ENCODE peak calls at places on chromosome 3, in four cellular contexts. U is uterus, O is esophagus squamous epithelium, B is cardiac fibroblast. I is an unnamed sample.

GRCh38 chr3:71710906-71711494 is 14.2 kb downstream of the EIF4E3 start:
- DNase-seq in U (no peak), O (no peak), B (peak; percentile 64), I (peak; percentile 25)

GRCh38 chr3:88542916-88543315 is 393.2 kb downstream of the C3orf38 start:
- DNase-seq in U (no peak), O (no peak), B (no peak), I (no peak)

GRCh38 chr3:114904633-114905032 is 242.5 kb downstream of the ZBTB20 start:
- DNase-seq in U (no peak), O (no peak), B (no peak), I (no peak)

GRCh38 chr3:141246958-141247301 is 15.3 kb downstream of the PXYLP1 start:
- DNase-seq in U (no peak), O (no peak), B (no peak), I (no peak)

GRCh38 chr3:33071181-33071580 is 25.8 kb downstream of the GLB1 start:
- DNase-seq in U (no peak), O (no peak), B (no peak), I (no peak)

GRCh38 chr3:37899101-37899707 is 37.5 kb downstream of the CTDSPL start:
- DNase-seq in U (no peak), O (no peak), B (no peak), I (no peak)

GRCh38 chr3:20039765-20040475 is at the start of gene KAT2B:
- DNase-seq in U (peak; percentile 78), O (peak; percentile 22), B (peak; percentile 57), I (no peak)

GRCh38 chr3:122123885-122124284 is 59.6 kb upstream of the CASR start:
- DNase-seq in U (no peak), O (no peak), B (no peak), I (no peak)

GRCh38 chr3:96863129-96863740 is 48.8 kb downstream of the EPHA6 start:
- DNase-seq in U (no peak), O (no peak), B (peak; percentile 60), I (no peak)

GRCh38 chr3:152197451-152197850 is 71.3 kb upstream of the MBNL1 start:
- DNase-seq in U (no peak), O (no peak), B (peak; percentile 64), I (no peak)

GRCh38 chr3:117665311-117665710 is 955.7 kb downstream of the TUSC7 start:
- DNase-seq in U (no peak), O (no peak), B (no peak), I (no peak)

GRCh38 chr3:36192901-36193300 is 187.4 kb upstream of the STAC start:
- DNase-seq in U (no peak), O (no peak), B (no peak), I (no peak)

GRCh38 chr3:67642190-67642589 is 12.2 kb downstream of the SUCLG2 start:
- DNase-seq in U (no peak), O (no peak), B (no peak), I (no peak)

GRCh38 chr3:123169492-123169929 is 32.2 kb upstream of the SEC22A start:
- DNase-seq in U (no peak), O (no peak), B (no peak), I (no peak)

GRCh38 chr3:100164730-100165129 is 50.4 kb upstream of the FILIP1L start:
- DNase-seq in U (no peak), O (no peak), B (no peak), I (no peak)

DNA sequence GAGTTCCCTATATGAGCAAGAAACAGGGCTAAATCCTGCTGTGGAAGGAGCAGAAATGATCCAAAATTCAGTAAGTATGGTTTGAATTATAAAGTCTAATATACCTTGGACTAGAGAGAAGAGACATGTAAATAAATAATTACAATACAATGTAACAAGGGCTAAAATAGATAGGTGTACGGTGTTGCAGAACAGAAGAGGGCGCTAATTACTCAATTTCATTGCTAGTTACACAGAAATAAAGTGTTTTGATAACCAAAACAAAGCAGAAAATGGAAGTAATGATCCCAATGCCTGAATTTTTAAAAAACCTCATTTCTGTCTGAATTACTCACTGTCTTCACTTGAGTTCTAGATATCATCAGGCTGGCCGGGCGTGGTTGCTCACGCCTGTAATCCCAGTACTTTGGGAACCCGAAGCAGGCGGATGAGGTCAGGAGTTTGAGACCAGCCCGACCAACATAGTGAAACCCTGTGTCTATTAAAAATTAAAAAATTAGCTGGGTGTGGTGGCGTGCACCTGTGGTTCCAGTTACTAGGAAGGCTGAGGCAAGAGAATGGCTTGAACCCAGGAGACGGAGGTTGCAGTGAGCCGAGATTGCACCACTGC is 8.3 kb upstream of the PLCH1 start:
- DNase-seq in U (no peak), O (no peak), B (peak; percentile 56), I (peak; percentile 2)
- TF ChIP-seq CTCF in U (no peak), O (no peak), B (peak; percentile 39), I (peak; percentile 40)

DNA sequence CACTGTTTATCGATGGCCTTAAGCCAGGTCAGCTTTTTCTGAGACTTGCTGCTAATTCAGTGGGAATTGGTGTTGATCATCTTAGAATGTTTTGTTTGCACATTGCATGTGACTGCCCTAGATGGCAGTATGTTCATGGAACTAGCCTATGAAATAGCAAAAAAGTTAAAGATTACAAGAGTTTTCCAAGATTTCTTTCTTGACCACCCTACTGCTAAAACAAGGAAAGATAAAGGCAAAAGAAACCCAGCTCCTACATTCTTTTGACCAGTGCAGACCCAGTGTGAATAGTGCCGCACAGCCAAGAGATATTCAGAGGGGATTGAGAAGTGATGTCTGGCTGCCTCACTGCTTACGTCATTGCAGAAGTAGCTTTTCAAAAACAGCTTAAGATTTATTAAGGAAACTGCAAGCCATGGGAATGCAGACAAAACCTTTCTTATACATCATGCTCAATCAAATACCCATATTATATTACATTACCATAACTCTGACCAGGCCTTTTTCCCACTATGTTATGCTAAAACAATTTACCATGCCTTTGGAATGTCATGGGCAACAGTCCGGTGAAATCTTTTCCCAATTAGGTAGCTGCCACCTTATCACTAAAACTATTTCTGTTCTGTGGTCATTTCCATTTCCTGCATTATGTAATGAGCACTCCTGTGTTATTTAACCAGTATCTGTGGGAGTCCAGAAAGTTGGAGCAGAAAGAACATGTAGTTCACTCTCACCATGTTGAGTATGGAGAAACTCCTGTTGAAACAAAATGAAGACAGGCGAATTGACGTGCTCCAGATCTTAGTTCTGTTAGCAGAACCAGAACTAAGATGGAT is 6.0 kb downstream of the PHLDB2 start:
- DNase-seq in U (no peak), O (no peak), B (peak; percentile 87), I (no peak)
- TF ChIP-seq CTCF in U (no peak), O (no peak), B (peak; percentile 31), I (peak; percentile 39)

GRCh38 chr3:12948371-12948770 is 107.0 kb upstream of the RPL32 start:
- DNase-seq in U (no peak), O (no peak), B (peak; percentile 30), I (no peak)

GRCh38 chr3:12946661-12947316 is 105.4 kb upstream of the RPL32 start:
- DNase-seq in U (no peak), O (no peak), B (no peak), I (no peak)

GRCh38 chr3:12946134-12946533 is 104.8 kb upstream of the RPL32 start:
- DNase-seq in U (no peak), O (no peak), B (no peak), I (no peak)

GRCh38 chr3:12947504-12948369 is 106.4 kb upstream of the RPL32 start:
- DNase-seq in U (peak; percentile 52), O (no peak), B (peak; percentile 57), I (peak; percentile 42)

GRCh38 chr3:12948891-12949711 is 107.7 kb upstream of the RPL32 start:
- DNase-seq in U (no peak), O (no peak), B (peak; percentile 36), I (no peak)
- TF ChIP-seq CTCF in U (no peak), O (no peak), B (peak; percentile 2), I (no peak)

DNA sequence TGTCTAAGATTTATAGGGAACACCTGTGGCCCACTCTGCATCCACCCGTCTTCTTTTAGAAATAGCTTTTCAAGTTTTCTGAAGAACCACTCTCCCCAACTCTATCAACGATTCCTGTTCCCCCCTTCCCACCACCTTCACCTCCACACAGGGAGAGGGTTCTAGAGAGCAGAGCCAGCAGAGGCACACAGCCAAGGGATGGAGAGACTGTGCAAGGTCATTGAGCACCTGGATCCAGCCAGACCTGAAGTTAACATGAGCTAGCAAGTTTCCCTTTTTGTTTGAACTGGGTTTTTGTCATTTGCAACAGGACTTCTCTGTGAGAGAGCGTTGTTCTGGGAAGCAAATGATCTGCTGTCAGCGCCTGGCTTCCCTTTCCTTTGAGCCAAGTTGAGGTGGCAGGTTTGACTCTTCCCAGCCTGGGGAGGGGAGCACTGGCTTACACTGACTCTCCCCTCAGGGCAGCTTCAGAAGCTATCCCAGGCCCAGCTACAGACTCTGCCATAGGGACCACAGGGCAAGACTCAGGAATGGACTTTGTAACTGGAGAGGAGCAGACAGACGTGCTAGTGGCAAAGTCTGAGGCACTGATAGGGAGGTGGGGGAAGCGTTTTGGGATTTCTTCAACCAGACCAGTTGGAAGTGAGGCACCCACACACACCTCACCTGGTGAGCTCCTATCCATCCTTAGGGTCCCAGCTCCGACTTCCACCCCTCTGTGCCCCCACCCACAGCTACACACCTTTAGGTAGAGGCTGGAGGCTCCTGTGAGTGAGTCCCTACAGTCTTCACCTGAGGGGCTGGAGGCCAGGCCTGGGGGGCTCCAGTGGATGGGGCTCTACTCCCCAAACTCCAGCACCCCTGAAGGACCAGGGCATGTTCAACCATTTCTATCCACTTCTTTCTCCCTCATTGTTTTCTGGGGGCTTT is 19.4 kb upstream of the PLXNA1 start:
- DNase-seq in U (no peak), O (no peak), B (no peak), I (no peak)
- TF ChIP-seq CTCF in U (no peak), O (no peak), B (no peak), I (no peak)

DNA sequence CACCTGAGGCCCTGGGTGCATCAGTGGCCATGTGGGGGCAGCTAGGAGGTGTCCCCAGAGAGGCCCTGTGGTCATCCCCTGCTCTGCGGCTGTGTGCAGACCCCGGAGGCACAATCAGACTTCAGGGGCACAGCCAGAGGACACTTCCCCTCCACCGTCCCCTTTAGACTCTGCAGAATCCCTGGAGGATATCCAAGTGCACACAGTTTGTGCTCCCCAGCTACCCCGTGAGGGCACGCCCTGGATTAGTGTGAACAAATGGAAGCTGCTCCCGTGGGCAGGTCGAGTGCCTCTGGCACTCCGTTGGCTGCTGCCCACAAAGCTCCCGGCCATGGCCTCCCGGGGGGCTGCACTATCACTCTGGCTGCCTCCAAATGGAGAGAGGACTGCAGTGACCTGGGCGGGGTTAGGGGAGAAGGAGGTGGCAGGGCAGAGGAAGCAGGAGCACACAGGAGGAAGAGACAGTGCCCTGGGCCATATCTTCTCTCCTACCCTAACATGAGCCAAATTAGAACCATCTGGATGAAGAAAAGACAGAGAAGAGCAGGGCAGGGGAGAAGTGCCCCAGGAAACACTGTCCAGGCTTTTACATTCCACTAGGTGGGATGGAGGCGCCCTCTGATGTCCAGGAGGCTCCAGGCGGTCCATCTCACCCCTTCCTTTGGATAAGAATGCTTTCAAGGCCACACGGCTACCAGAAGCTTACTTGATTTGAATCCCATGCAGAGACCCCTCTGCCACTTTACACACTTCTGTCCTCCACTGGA is 29.5 kb upstream of the ACAD9 start:
- DNase-seq in U (no peak), O (no peak), B (peak; percentile 25), I (no peak)
- TF ChIP-seq CTCF in U (no peak), O (no peak), B (no peak), I (peak; percentile 19)

DNA sequence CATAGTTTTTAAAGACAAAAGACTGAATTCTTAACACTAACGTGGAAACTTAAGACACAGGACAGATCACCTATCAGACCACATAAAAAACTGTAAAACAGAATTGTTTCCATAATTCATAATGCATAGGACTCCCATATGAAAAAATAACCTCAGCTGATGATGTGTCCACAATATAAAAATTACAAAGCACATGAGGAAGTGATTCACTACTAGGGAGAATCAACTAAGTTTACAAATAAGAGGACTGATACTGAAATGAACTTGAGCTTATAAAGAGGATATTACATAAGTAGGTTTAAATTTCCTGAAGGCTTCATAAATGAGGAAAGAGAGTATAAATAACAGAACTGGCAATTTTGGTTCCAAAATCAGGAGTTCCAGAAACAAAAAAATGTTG is 111.8 kb downstream of the SAMMSON start:
- DNase-seq in U (no peak), O (no peak), B (no peak), I (no peak)
- TF ChIP-seq CTCF in U (no peak), O (no peak), B (no peak), I (no peak)

I was measured in AG09319.